ENCODE peak calls at places on chromosomes 13 and 19, in seven cellular contexts. One of them, this sample, is unnamed.

GRCh38 chr19:7565332-7565731 is 29.8 kb downstream of the PNPLA6 start:
- DNase-seq in NB4: no peak
- DNase-seq in WERI-Rb-1: no peak
- DNase-seq in AG10803: no peak
- DNase-seq in mammary epithelial cell: no peak
- DNase-seq in BJ: no peak
- DNase-seq in cardiac fibroblast: no peak
- DNase-seq in this sample: no peak

GRCh38 chr13:29733069-29733700 is 117.2 kb downstream of the UBL3 start:
- DNase-seq in NB4: peak
- DNase-seq in WERI-Rb-1: no peak
- DNase-seq in AG10803: no peak
- DNase-seq in mammary epithelial cell: peak
- DNase-seq in BJ: no peak
- DNase-seq in cardiac fibroblast: no peak
- DNase-seq in this sample: no peak

GRCh38 chr19:56089344-56089743 is 31.8 kb downstream of the ZNF787 start:
- DNase-seq in NB4: no peak
- DNase-seq in WERI-Rb-1: no peak
- DNase-seq in AG10803: no peak
- DNase-seq in mammary epithelial cell: no peak
- DNase-seq in BJ: no peak
- DNase-seq in cardiac fibroblast: no peak
- DNase-seq in this sample: no peak

GRCh38 chr19:40443930-40444180 is 280 bp downstream of the SERTAD3 start:
- DNase-seq in NB4: no peak
- DNase-seq in WERI-Rb-1: no peak
- DNase-seq in AG10803: peak
- DNase-seq in mammary epithelial cell: no peak
- DNase-seq in BJ: no peak
- DNase-seq in cardiac fibroblast: peak
- DNase-seq in this sample: no peak

GRCh38 chr13:83881031-83881727 is 1.1 kb downstream of the SLITRK1 start:
- DNase-seq in NB4: no peak
- DNase-seq in WERI-Rb-1: no peak
- DNase-seq in AG10803: no peak
- DNase-seq in mammary epithelial cell: no peak
- DNase-seq in BJ: no peak
- DNase-seq in cardiac fibroblast: no peak
- DNase-seq in this sample: no peak

GRCh38 chr19:47608908-47609879 is at the start of gene BICRA:
- DNase-seq in NB4: peak
- DNase-seq in WERI-Rb-1: peak
- DNase-seq in AG10803: peak
- DNase-seq in mammary epithelial cell: peak
- DNase-seq in BJ: no peak
- DNase-seq in cardiac fibroblast: peak
- DNase-seq in this sample: peak

GRCh38 chr13:44903596-44903995 is 85.7 kb downstream of the NUFIP1 start:
- DNase-seq in NB4: no peak
- DNase-seq in WERI-Rb-1: peak
- DNase-seq in AG10803: peak
- DNase-seq in mammary epithelial cell: no peak
- DNase-seq in BJ: peak
- DNase-seq in cardiac fibroblast: peak
- DNase-seq in this sample: peak

GRCh38 chr19:47243776-47244547 is 12.4 kb upstream of the CCDC9 start:
- DNase-seq in NB4: peak
- DNase-seq in WERI-Rb-1: peak
- DNase-seq in AG10803: peak
- DNase-seq in mammary epithelial cell: peak
- DNase-seq in BJ: peak
- DNase-seq in cardiac fibroblast: peak
- DNase-seq in this sample: peak

GRCh38 chr19:567296-567900 is 5.0 kb upstream of the BSG start:
- DNase-seq in NB4: peak
- DNase-seq in WERI-Rb-1: no peak
- DNase-seq in AG10803: no peak
- DNase-seq in mammary epithelial cell: no peak
- DNase-seq in BJ: no peak
- DNase-seq in cardiac fibroblast: no peak
- DNase-seq in this sample: no peak

GRCh38 chr19:49672131-49672919 is 4.7 kb upstream of the PRMT1 start:
- DNase-seq in NB4: peak
- DNase-seq in WERI-Rb-1: peak
- DNase-seq in AG10803: peak
- DNase-seq in mammary epithelial cell: peak
- DNase-seq in BJ: no peak
- DNase-seq in cardiac fibroblast: peak
- DNase-seq in this sample: peak

GRCh38 chr13:89465366-89465765 is 1794.2 kb downstream of the SLITRK5 start:
- DNase-seq in NB4: no peak
- DNase-seq in WERI-Rb-1: no peak
- DNase-seq in AG10803: peak
- DNase-seq in mammary epithelial cell: peak
- DNase-seq in BJ: no peak
- DNase-seq in cardiac fibroblast: peak
- DNase-seq in this sample: peak

GRCh38 chr19:46133101-46133627 is 8.7 kb upstream of the IGFL3 start:
- DNase-seq in NB4: peak
- DNase-seq in WERI-Rb-1: peak
- DNase-seq in AG10803: peak
- DNase-seq in mammary epithelial cell: peak
- DNase-seq in BJ: peak
- DNase-seq in cardiac fibroblast: peak
- DNase-seq in this sample: peak

GRCh38 chr19:15210323-15210774 is 9.6 kb upstream of the NOTCH3 start:
- DNase-seq in NB4: peak
- DNase-seq in WERI-Rb-1: no peak
- DNase-seq in AG10803: peak
- DNase-seq in mammary epithelial cell: peak
- DNase-seq in BJ: no peak
- DNase-seq in cardiac fibroblast: peak
- DNase-seq in this sample: no peak

GRCh38 chr13:91313103-91313502 is 34.4 kb upstream of the MIR17HG start:
- DNase-seq in NB4: peak
- DNase-seq in WERI-Rb-1: no peak
- DNase-seq in AG10803: peak
- DNase-seq in mammary epithelial cell: peak
- DNase-seq in BJ: no peak
- DNase-seq in cardiac fibroblast: peak
- DNase-seq in this sample: peak

GRCh38 chr13:32903720-32904119 is 112.5 kb upstream of the KL start:
- DNase-seq in NB4: no peak
- DNase-seq in WERI-Rb-1: no peak
- DNase-seq in AG10803: no peak
- DNase-seq in mammary epithelial cell: no peak
- DNase-seq in BJ: no peak
- DNase-seq in cardiac fibroblast: no peak
- DNase-seq in this sample: no peak

GRCh38 chr19:12202250-12202649 is 39.4 kb downstream of the ZNF136 start:
- DNase-seq in NB4: peak
- DNase-seq in WERI-Rb-1: peak
- DNase-seq in AG10803: no peak
- DNase-seq in mammary epithelial cell: no peak
- DNase-seq in BJ: no peak
- DNase-seq in cardiac fibroblast: peak
- DNase-seq in this sample: no peak

GRCh38 chr13:21884299-21884878 is 213.5 kb downstream of the FGF9 start:
- DNase-seq in NB4: no peak
- DNase-seq in WERI-Rb-1: no peak
- DNase-seq in AG10803: no peak
- DNase-seq in mammary epithelial cell: no peak
- DNase-seq in BJ: no peak
- DNase-seq in cardiac fibroblast: no peak
- DNase-seq in this sample: no peak

GRCh38 chr19:43639507-43640423 is at the start of gene CADM4:
- DNase-seq in NB4: peak
- DNase-seq in WERI-Rb-1: peak
- DNase-seq in AG10803: no peak
- DNase-seq in mammary epithelial cell: no peak
- DNase-seq in BJ: no peak
- DNase-seq in cardiac fibroblast: no peak
- DNase-seq in this sample: no peak

GRCh38 chr13:29059837-29060236 is 239.7 kb downstream of the MTUS2 start:
- DNase-seq in NB4: no peak
- DNase-seq in WERI-Rb-1: no peak
- DNase-seq in AG10803: no peak
- DNase-seq in mammary epithelial cell: no peak
- DNase-seq in BJ: no peak
- DNase-seq in cardiac fibroblast: no peak
- DNase-seq in this sample: no peak

GRCh38 chr19:57829316-57829715 is 783 bp upstream of the ZNF587B start:
- DNase-seq in NB4: no peak
- DNase-seq in WERI-Rb-1: no peak
- DNase-seq in AG10803: no peak
- DNase-seq in mammary epithelial cell: no peak
- DNase-seq in BJ: no peak
- DNase-seq in cardiac fibroblast: no peak
- DNase-seq in this sample: no peak

GRCh38 chr19:57825501-57825900 is 4.6 kb upstream of the ZNF587B start:
- DNase-seq in NB4: no peak
- DNase-seq in WERI-Rb-1: no peak
- DNase-seq in AG10803: no peak
- DNase-seq in mammary epithelial cell: no peak
- DNase-seq in BJ: no peak
- DNase-seq in cardiac fibroblast: peak
- DNase-seq in this sample: no peak

GRCh38 chr19:57830071-57830602 is at the start of gene ZNF587B:
- DNase-seq in NB4: peak
- DNase-seq in WERI-Rb-1: peak
- DNase-seq in AG10803: no peak
- DNase-seq in mammary epithelial cell: peak
- DNase-seq in BJ: no peak
- DNase-seq in cardiac fibroblast: peak
- DNase-seq in this sample: peak
- H3K4me3 ChIP-seq in NB4: no peak
- H3K4me3 ChIP-seq in WERI-Rb-1: peak
- H3K4me3 ChIP-seq in AG10803: peak
- H3K4me3 ChIP-seq in mammary epithelial cell: peak
- H3K4me3 ChIP-seq in BJ: peak
- H3K4me3 ChIP-seq in cardiac fibroblast: peak
- H3K4me3 ChIP-seq in this sample: peak

DNA sequence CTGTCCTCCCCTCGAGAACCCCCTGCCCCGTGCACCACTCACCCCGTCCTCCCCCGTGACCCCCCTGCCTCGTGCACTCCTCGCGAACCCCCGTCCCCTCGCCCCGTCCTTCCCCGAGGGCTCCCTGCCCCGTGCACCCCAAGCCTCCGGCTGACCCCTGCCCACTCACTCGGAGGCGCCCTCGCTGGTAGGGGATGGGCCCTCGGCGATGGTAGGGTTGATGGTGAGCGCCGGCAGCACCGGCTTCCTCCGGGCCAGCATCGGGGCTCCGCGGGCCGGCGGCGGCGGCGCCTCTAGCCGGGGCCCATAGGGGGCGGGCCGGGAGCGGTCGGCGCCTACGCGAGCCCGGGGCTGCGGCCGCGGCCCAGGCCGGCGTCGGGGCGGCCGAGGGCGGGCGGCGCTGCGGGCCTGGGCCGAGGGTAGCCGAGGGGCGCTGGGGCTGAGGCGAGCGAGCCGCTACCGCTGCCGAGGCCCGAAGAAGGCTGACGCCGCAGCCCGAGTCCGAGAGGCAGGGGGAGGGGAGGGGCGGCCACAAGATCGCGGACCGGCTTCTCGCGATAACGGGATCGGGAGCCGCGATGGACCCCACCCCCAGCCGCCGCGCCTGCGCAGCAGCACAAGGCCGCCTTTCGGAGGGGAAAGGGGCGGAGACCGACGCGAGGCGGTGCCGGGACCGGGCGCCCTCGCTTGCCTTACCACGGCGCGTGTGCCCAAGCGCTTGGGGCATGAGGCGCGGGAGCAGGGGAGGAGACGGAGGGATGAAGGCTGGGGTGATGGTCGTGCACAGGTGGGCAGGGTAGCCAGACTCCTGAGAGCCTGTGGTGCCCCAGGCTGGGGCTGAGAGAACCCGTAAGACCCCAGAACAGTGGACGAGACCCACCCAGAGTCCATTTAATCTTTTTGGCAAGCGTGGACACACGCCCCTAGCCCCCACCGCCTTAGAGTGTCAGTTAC is at the start of gene MAP2K2:
- DNase-seq in NB4: peak
- DNase-seq in WERI-Rb-1: peak
- DNase-seq in AG10803: peak
- DNase-seq in mammary epithelial cell: peak
- DNase-seq in BJ: peak
- DNase-seq in cardiac fibroblast: peak
- DNase-seq in this sample: peak
- TF ChIP-seq CTCF in NB4: no peak
- TF ChIP-seq CTCF in WERI-Rb-1: no peak
- TF ChIP-seq CTCF in AG10803: no peak
- TF ChIP-seq CTCF in mammary epithelial cell: no peak
- TF ChIP-seq CTCF in BJ: no peak
- TF ChIP-seq CTCF in cardiac fibroblast: no peak
- TF ChIP-seq CTCF in this sample: no peak

GRCh38 chr19:42130254-42130573 is 2.0 kb downstream of the POU2F2 start:
- DNase-seq in NB4: no peak
- DNase-seq in WERI-Rb-1: no peak
- DNase-seq in AG10803: no peak
- DNase-seq in mammary epithelial cell: peak
- DNase-seq in BJ: no peak
- DNase-seq in cardiac fibroblast: no peak
- DNase-seq in this sample: no peak

GRCh38 chr19:42132030-42132628 is at the start of gene POU2F2:
- DNase-seq in NB4: peak
- DNase-seq in WERI-Rb-1: no peak
- DNase-seq in AG10803: no peak
- DNase-seq in mammary epithelial cell: no peak
- DNase-seq in BJ: no peak
- DNase-seq in cardiac fibroblast: no peak
- DNase-seq in this sample: no peak

GRCh38 chr19:42126565-42126964 is 5.7 kb downstream of the POU2F2 start:
- DNase-seq in NB4: no peak
- DNase-seq in WERI-Rb-1: no peak
- DNase-seq in AG10803: no peak
- DNase-seq in mammary epithelial cell: no peak
- DNase-seq in BJ: no peak
- DNase-seq in cardiac fibroblast: no peak
- DNase-seq in this sample: no peak

GRCh38 chr19:42131149-42132029 is 857 bp downstream of the POU2F2 start:
- DNase-seq in NB4: no peak
- DNase-seq in WERI-Rb-1: no peak
- DNase-seq in AG10803: no peak
- DNase-seq in mammary epithelial cell: no peak
- DNase-seq in BJ: no peak
- DNase-seq in cardiac fibroblast: no peak
- DNase-seq in this sample: no peak

GRCh38 chr19:42129399-42130253 is 2.6 kb downstream of the POU2F2 start:
- DNase-seq in NB4: peak
- DNase-seq in WERI-Rb-1: no peak
- DNase-seq in AG10803: peak
- DNase-seq in mammary epithelial cell: peak
- DNase-seq in BJ: no peak
- DNase-seq in cardiac fibroblast: peak
- DNase-seq in this sample: no peak
- H3K4me3 ChIP-seq in NB4: no peak
- H3K4me3 ChIP-seq in WERI-Rb-1: no peak
- H3K4me3 ChIP-seq in AG10803: peak
- H3K4me3 ChIP-seq in mammary epithelial cell: no peak
- H3K4me3 ChIP-seq in BJ: no peak
- H3K4me3 ChIP-seq in cardiac fibroblast: peak
- H3K4me3 ChIP-seq in this sample: no peak

GRCh38 chr13:99087130-99087953 is 109.5 kb upstream of the DOCK9 start:
- DNase-seq in NB4: no peak
- DNase-seq in WERI-Rb-1: peak
- DNase-seq in AG10803: peak
- DNase-seq in mammary epithelial cell: peak
- DNase-seq in BJ: peak
- DNase-seq in cardiac fibroblast: peak
- DNase-seq in this sample: peak
- TF ChIP-seq CTCF in NB4: no peak
- TF ChIP-seq CTCF in WERI-Rb-1: peak
- TF ChIP-seq CTCF in AG10803: peak
- TF ChIP-seq CTCF in mammary epithelial cell: no peak
- TF ChIP-seq CTCF in BJ: peak
- TF ChIP-seq CTCF in cardiac fibroblast: peak
- TF ChIP-seq CTCF in this sample: peak